ENCODE peak calls at places on chromosomes 1 and 21, in ten cellular contexts. C is heart left ventricle; O is PC-3; B is kidney; U is CD4-positive, alpha-beta memory T cell; Y is mucosa of descending colon; A is keratinocyte; T is PC-9; P is OCI-LY7; M is right lobe of liver. K is an unnamed sample.

GRCh38 chr1:97093742-97094141 is 372.2 kb downstream of the PTBP2 start:
- DNase-seq in Y (no peak), B (no peak), P (no peak), A (no peak), U (no peak), M (no peak), C (no peak), O (no peak), T (no peak), K (no peak)

GRCh38 chr1:233664804-233665574 is 51.1 kb downstream of the KCNK1 start:
- DNase-seq in A (no peak), Y (no peak), O (no peak), B (no peak), U (no peak), T (no peak), C (no peak), P (no peak), M (no peak), K (no peak)

GRCh38 chr21:37233551-37234146 is 33.5 kb downstream of the VPS26C start:
- DNase-seq in O (no peak), C (no peak), Y (no peak), A (no peak), P (no peak), B (no peak), T (no peak), U (no peak), M (no peak), K (no peak)

GRCh38 chr1:39648496-39648895 is 9.1 kb upstream of the HEYL start:
- DNase-seq in Y (no peak), U (no peak), T (no peak), M (no peak), A (no peak), B (no peak), O (no peak), C (no peak), P (no peak), K (no peak)

GRCh38 chr1:160070243-160071163 is 543 bp upstream of the KCNJ10 start:
- DNase-seq in A (no peak), O (peak; percentile 59), P (peak; percentile 84), C (peak; percentile 90), B (peak; percentile 88), Y (peak; percentile 67), U (peak; percentile 51), M (peak; percentile 64), T (peak; percentile 54), K (peak; percentile 91)

GRCh38 chr1:2563205-2563604 is 7.0 kb downstream of the TNFRSF14 start:
- DNase-seq in O (no peak), T (no peak), P (no peak), Y (no peak), M (no peak), B (peak; percentile 74), A (no peak), C (no peak), U (no peak), K (no peak)

GRCh38 chr1:22749503-22749902 is 38.9 kb downstream of the EPHB2 start:
- DNase-seq in A (no peak), B (no peak), Y (no peak), P (no peak), O (no peak), T (no peak), U (no peak), C (no peak), M (no peak), K (no peak)

GRCh38 chr1:206506803-206507394 is 432 bp upstream of the RASSF5 start:
- DNase-seq in A (no peak), T (no peak), M (no peak), O (no peak), P (no peak), Y (no peak), C (no peak), U (no peak), B (peak; percentile 83), K (peak; percentile 88)

GRCh38 chr1:119380983-119381662 is 12.5 kb downstream of the HAO2 start:
- DNase-seq in T (no peak), O (no peak), B (no peak), Y (no peak), P (no peak), U (no peak), C (no peak), A (no peak), M (peak; percentile 58), K (no peak)

GRCh38 chr1:62774006-62774405 is 9.9 kb upstream of the ATG4C start:
- DNase-seq in T (no peak), O (no peak), U (no peak), P (no peak), C (no peak), B (no peak), M (no peak), Y (no peak), A (no peak), K (no peak)

GRCh38 chr1:204084247-204084772 is 11.4 kb downstream of the SOX13 start:
- DNase-seq in A (no peak), C (no peak), T (peak; percentile 70), P (peak; percentile 12), O (peak; percentile 45), U (no peak), Y (peak; percentile 49), B (peak; percentile 84), M (peak; percentile 93), K (peak; percentile 84)

GRCh38 chr1:109910123-109910962 is at the start of gene CSF1:
- DNase-seq in B (peak; percentile 95), Y (peak; percentile 77), C (peak; percentile 87), O (peak; percentile 48), U (peak; percentile 51), M (peak; percentile 82), A (no peak), P (no peak), T (peak; percentile 58), K (peak; percentile 86)

GRCh38 chr1:208616776-208617175 is 372.6 kb upstream of the PLXNA2 start:
- DNase-seq in U (no peak), B (no peak), M (no peak), C (no peak), A (no peak), Y (no peak), T (no peak), P (no peak), O (no peak), K (no peak)

GRCh38 chr1:83034846-83035245 is 964.1 kb downstream of the TTLL7 start:
- DNase-seq in M (no peak), O (peak; percentile 39), B (no peak), T (no peak), A (no peak), Y (no peak), U (no peak), P (no peak), C (no peak), K (no peak)

GRCh38 chr1:162903246-162903645 is 42.3 kb upstream of the CCDC190 start:
- DNase-seq in M (no peak), P (no peak), T (no peak), C (no peak), B (no peak), Y (no peak), U (no peak), A (no peak), O (no peak), K (no peak)
- H3K4me1 ChIP-seq in M (no peaks in the 10 kb centered on the region), P (no peaks in the 10 kb centered on the region), T (peaks cover 20% of the 10 kb centered on the region), C (peaks cover 6% of the 10 kb centered on the region), B (no peaks in the 10 kb centered on the region), Y (no peaks in the 10 kb centered on the region), U (no peaks in the 10 kb centered on the region), A (peaks cover 11% of the 10 kb centered on the region), O (peaks cover 58% of the 10 kb centered on the region), K (no peaks in the 10 kb centered on the region)

GRCh38 chr21:19640964-19641363 is 1237.4 kb upstream of the TMPRSS15 start:
- DNase-seq in P (no peak), M (no peak), U (no peak), O (no peak), T (no peak), C (no peak), B (no peak), Y (no peak), A (no peak), K (no peak)
- H3K9me3 ChIP-seq in P (peaks cover 21% of the 10 kb centered on the region), M (no peaks in the 10 kb centered on the region), U (no peaks in the 10 kb centered on the region), O (no peaks in the 10 kb centered on the region), T (no peaks in the 10 kb centered on the region), C (no peaks in the 10 kb centered on the region), B (no peaks in the 10 kb centered on the region), Y (no peaks in the 10 kb centered on the region), A (no peaks in the 10 kb centered on the region), K (no peaks in the 10 kb centered on the region)

GRCh38 chr1:147740391-147740790 is 20.0 kb downstream of the GJA5 start:
- DNase-seq in U (no peak), M (no peak), Y (no peak), A (no peak), T (no peak), O (no peak), P (no peak), B (no peak), C (no peak), K (no peak)

GRCh38 chr1:147741075-147741474 is 19.3 kb downstream of the GJA5 start:
- DNase-seq in P (no peak), B (no peak), C (no peak), A (no peak), T (no peak), Y (no peak), U (no peak), O (no peak), M (no peak), K (no peak)

GRCh38 chr1:147738129-147738528 is 22.3 kb downstream of the GJA5 start:
- DNase-seq in B (no peak), U (no peak), A (no peak), M (no peak), P (no peak), Y (no peak), C (no peak), O (no peak), T (no peak), K (no peak)

GRCh38 chr1:147736847-147737246 is 23.6 kb downstream of the GJA5 start:
- DNase-seq in A (no peak), B (no peak), M (no peak), U (no peak), C (no peak), P (no peak), O (no peak), Y (no peak), T (no peak), K (no peak)

GRCh38 chr1:147738739-147739476 is 21.5 kb downstream of the GJA5 start:
- DNase-seq in C (no peak), U (no peak), B (no peak), T (no peak), M (no peak), O (no peak), P (no peak), A (no peak), Y (no peak), K (no peak)
- H3K4me1 ChIP-seq in C (peaks cover 16% of the 10 kb centered on the region), U (peaks cover 8% of the 10 kb centered on the region), B (no peaks in the 10 kb centered on the region), T (no peaks in the 10 kb centered on the region), M (no peaks in the 10 kb centered on the region), O (no peaks in the 10 kb centered on the region), P (no peaks in the 10 kb centered on the region), A (no peaks in the 10 kb centered on the region), Y (no peaks in the 10 kb centered on the region), K (no peaks in the 10 kb centered on the region)

DNA sequence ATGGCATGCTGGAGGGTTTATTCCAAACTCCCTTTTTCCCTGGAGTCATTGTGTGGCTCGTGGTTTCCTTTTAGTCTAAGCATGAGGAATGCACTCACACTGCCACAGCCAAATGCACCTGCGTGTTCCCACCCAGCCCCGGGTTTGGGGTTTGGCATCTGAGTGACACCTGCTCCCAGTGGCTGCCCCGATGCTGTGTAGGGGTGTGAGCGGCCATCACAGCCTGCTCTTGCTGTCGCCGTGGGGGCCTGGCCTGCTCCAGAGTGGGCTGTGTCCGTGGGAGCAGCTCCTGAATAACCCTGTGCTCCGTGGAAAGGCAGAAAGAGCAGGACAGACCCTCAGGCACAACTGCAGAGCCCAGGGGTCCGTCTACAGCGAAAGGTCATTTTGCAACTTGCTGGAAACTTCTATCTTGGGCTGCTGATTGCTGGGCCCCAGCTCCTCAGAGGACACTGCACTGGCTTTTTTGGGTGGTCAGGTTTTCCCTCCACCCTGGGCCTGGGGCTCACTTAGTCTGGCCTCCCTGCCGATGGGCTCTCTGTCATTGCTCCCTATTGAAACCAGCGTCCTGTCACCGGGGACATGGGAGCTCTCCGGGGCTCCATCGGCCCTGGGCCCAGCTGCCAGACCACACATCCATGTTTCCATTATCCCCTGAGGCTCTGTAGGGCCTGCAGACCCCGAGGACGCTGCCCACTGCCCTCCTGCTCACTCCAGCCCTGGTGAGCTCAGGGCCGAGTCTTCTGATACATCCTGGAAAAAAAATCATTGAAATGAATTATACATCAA is 74.1 kb downstream of the AJAP1 start:
- DNase-seq in A (no peak), C (no peak), O (no peak), P (no peak), B (peak; percentile 55), T (no peak), U (no peak), M (no peak), Y (no peak), K (no peak)
- H3K9me3 ChIP-seq in A (no peaks in the 10 kb centered on the region), C (no peaks in the 10 kb centered on the region), O (no peaks in the 10 kb centered on the region), P (no peaks in the 10 kb centered on the region), B (no peaks in the 10 kb centered on the region), T (no peaks in the 10 kb centered on the region), U (no peaks in the 10 kb centered on the region), M (no peaks in the 10 kb centered on the region), Y (no peaks in the 10 kb centered on the region), K (no peaks in the 10 kb centered on the region)